ENCODE peak calls at places on chromosomes 12 and 14, in four cellular contexts. X is transverse colon, S is SK-N-SH, I is sigmoid colon. G is an unnamed sample. For H3K9me3, the result is how much of the 10 kb centered on the place peaks cover.

GRCh38 chr12:124745891-124746570 is 117.6 kb downstream of the SCARB1 start:
- DNase-seq in S (peak), X (peak), I (peak), G (peak)

GRCh38 chr12:123013185-123014095 is 33.0 kb downstream of the ARL6IP4 start:
- DNase-seq in I (no peak), X (no peak), S (no peak), G (no peak)

GRCh38 chr12:81329088-81329487 is 251.2 kb downstream of the ACSS3 start:
- DNase-seq in S (no peak), I (no peak), X (no peak), G (no peak)

GRCh38 chr12:109767456-109767855 is 53.8 kb downstream of the FAM222A start:
- DNase-seq in X (no peak), S (peak), I (no peak), G (no peak)

GRCh38 chr14:46250113-46250703 is 401.4 kb downstream of the RPL10L start:
- DNase-seq in S (no peak), X (no peak), I (no peak), G (no peak)

GRCh38 chr12:40033260-40033649 is 72.6 kb downstream of the SLC2A13 start:
- DNase-seq in S (no peak), I (no peak), X (peak), G (no peak)

GRCh38 chr12:13175499-13175898 is 21.0 kb upstream of the EMP1 start:
- DNase-seq in I (no peak), S (no peak), X (no peak), G (no peak)

GRCh38 chr14:52131640-52132320 is 62.9 kb upstream of the NID2 start:
- DNase-seq in X (peak), I (peak), S (peak), G (no peak)

GRCh38 chr12:123445388-123446344 is 9.2 kb upstream of the RILPL2 start:
- DNase-seq in I (no peak), X (no peak), S (no peak), G (peak)

GRCh38 chr14:96095581-96096476 is 56.7 kb downstream of the C14orf132 start:
- DNase-seq in I (no peak), X (no peak), S (peak), G (peak)

GRCh38 chr12:560666-561065 is 100.9 kb downstream of the B4GALNT3 start:
- DNase-seq in I (no peak), S (no peak), X (no peak), G (no peak)

GRCh38 chr12:9039397-9039977 is 50.1 kb downstream of the KLRG1 start:
- DNase-seq in I (no peak), S (peak), X (no peak), G (no peak)

GRCh38 chr12:54207539-54208267 is 18.9 kb upstream of the SMUG1 start:
- DNase-seq in S (peak), X (peak), I (peak), G (peak)

GRCh38 chr12:124646385-124647230 is 79.2 kb upstream of the NCOR2 start:
- DNase-seq in I (no peak), X (no peak), S (no peak), G (peak)

GRCh38 chr12:119938049-119938667 is 50.9 kb upstream of the BICDL1 start:
- DNase-seq in X (peak), S (peak), I (no peak), G (no peak)

GRCh38 chr14:75615200-75615599 is 36.8 kb downstream of the FLVCR2 start:
- DNase-seq in X (no peak), I (no peak), S (no peak), G (no peak)

GRCh38 chr14:28754209-28754985 is 12.2 kb upstream of the FOXG1 start:
- DNase-seq in X (no peak), I (no peak), S (peak), G (no peak)

GRCh38 chr12:64685076-64685475 is 74.1 kb downstream of the GNS start:
- DNase-seq in X (no peak), S (no peak), I (no peak), G (no peak)

GRCh38 chr12:124747426-124748161 is 116.1 kb downstream of the SCARB1 start:
- DNase-seq in I (no peak), S (no peak), X (peak), G (no peak)

GRCh38 chr12:12612403-12612802 is 727 bp downstream of the CREBL2 start:
- DNase-seq in S (peak), X (no peak), I (no peak), G (no peak)

GRCh38 chr12:84661732-84662326 is 250.8 kb downstream of the SLC6A15 start:
- DNase-seq in I (no peak), S (no peak), X (no peak), G (no peak)

GRCh38 chr14:72583316-72584272 is 310.3 kb downstream of the DPF3 start:
- DNase-seq in I (peak), S (no peak), X (no peak), G (no peak)

GRCh38 chr12:63958876-63959275 is 114.4 kb downstream of the SRGAP1 start:
- DNase-seq in S (peak), X (no peak), I (no peak), G (no peak)

GRCh38 chr12:53044052-53044581 is 5.7 kb upstream of the TNS2 start:
- DNase-seq in X (no peak), I (peak), S (peak), G (no peak)
- TF ChIP-seq EP300 in X (no peak), I (no peak), S (no peak), G (no peak)

GRCh38 chr14:20684662-20685456 is 499 bp downstream of the RNASE4 start:
- DNase-seq in S (no peak), I (peak), X (peak), G (no peak)

GRCh38 chr14:20686386-20687143 is 2.0 kb upstream of the ANG start:
- DNase-seq in I (no peak), S (no peak), X (peak), G (no peak)

GRCh38 chr14:20688167-20688839 is at the start of gene ANG:
- DNase-seq in I (no peak), S (no peak), X (no peak), G (no peak)

GRCh38 chr14:20690848-20691640 is 2.5 kb downstream of the ANG start:
- DNase-seq in I (no peak), X (peak), S (peak), G (no peak)

DNA sequence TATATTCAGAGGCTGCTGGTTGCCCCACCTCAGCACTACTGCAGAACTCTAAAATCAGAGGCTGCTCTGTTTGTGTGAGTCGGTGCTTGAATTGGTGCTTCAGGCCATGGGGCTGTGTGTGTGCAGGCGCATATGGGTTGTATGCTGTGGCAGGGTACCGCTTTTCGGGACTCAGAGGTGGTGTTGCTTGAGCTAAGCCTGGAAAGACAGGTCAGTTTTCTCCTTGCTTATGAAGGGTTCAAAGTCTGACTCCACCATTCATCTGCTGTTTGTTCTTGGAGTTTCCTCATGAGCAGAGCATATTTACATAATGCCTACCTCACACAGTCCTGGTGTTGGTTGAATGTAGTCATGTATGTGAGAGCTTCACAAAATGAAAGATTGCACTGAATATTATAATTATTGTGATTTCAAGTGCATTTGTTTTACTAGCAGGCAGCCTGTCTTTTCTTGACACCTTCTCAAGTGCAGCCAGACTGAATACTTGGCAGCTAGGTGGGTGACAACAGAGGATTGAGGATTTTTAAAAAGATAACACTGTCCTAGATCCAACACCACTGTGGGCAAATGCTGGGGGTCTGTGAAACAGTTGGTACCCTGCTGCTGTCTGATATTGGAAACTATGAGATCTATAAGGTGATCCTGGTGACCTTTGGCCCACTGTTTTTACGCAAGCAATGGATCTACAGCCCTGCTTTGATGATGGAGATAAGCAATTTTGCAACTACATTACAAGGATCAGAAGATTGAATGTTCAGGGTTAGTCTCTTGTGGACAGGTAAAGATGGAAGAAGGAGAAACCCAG is 1.0 kb upstream of the ANG start:
- DNase-seq in S (no peak), I (no peak), X (peak), G (no peak)
- TF ChIP-seq POLR2AphosphoS5 in S (no peak), I (no peak), X (no peak), G (no peak)

DNA sequence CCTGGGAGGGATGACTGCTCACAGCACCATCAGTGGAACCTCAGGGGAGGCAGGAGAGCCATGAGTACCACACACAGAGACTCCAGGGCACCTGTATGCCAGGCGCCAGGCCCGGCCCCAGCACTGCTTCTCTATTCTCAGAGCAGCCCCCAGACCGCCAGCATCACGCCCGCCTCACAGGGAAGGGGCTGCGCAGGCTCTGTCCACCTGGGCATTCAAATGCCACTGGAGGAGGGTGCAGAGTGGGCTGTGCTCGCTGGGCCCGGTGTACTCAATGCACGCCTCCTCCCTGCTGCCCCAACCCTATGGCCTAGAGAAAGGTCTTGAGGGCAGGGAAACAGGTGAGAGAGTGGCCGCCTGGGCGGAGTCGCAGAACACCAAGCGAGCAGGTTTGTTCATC is 43.6 kb downstream of the CCDC85C start:
- DNase-seq in S (no peak), I (no peak), X (no peak), G (no peak)
- H3K9me3 ChIP-seq in S (under half), I (under half), X (under half), G (under half)

GRCh38 chr12:31363416-31363809 is 37.5 kb upstream of the SINHCAF start:
- DNase-seq in X (no peak), I (no peak), S (no peak), G (no peak)

GRCh38 chr12:31363826-31364225 is 37.9 kb upstream of the SINHCAF start:
- DNase-seq in X (no peak), S (no peak), I (no peak), G (no peak)

GRCh38 chr12:31362759-31363415 is 36.9 kb upstream of the SINHCAF start:
- DNase-seq in S (no peak), I (no peak), X (peak), G (peak)

GRCh38 chr12:31361730-31362114 is 35.8 kb upstream of the SINHCAF start:
- DNase-seq in I (no peak), X (no peak), S (no peak), G (no peak)

GRCh38 chr12:31362115-31362758 is 36.3 kb upstream of the SINHCAF start:
- DNase-seq in S (no peak), I (no peak), X (peak), G (no peak)
- TF ChIP-seq EP300 in S (no peak), I (no peak), X (no peak), G (no peak)

GRCh38 chr12:56713345-56713744 is 11.8 kb downstream of the NACA start:
- DNase-seq in S (no peak), I (no peak), X (no peak), G (no peak)
- TF ChIP-seq POLR2AphosphoS5 in S (no peak), I (no peak), X (no peak), G (no peak)

G was measured in upper lobe of left lung.